ENCODE peak calls at places on chromosomes 12 and 14, in seven cellular contexts. Q is CD14-positive monocyte, H is heart left ventricle, Z is Calu3, J is GM13977, S is stomach, W is Peyer's patch. M is an unnamed sample.

GRCh38 chr12:69388371-69388770 is 28.8 kb downstream of the YEATS4 start:
- DNase-seq in H (no peak), S (no peak), J (peak; percentile 11), W (no peak), Q (no peak), Z (no peak), M (no peak)

GRCh38 chr12:14785568-14785967 is 17.7 kb downstream of the WBP11 start:
- DNase-seq in H (no peak), Z (no peak), J (no peak), Q (no peak), W (no peak), S (no peak), M (no peak)

GRCh38 chr12:9118161-9118560 is 2.4 kb upstream of the A2M start:
- DNase-seq in J (no peak), Q (peak; percentile 91), Z (no peak), S (no peak), W (no peak), H (no peak), M (no peak)

GRCh38 chr12:116697305-116698130 is 40.4 kb downstream of the SPRING1 start:
- DNase-seq in S (peak; percentile 67), W (no peak), H (no peak), Z (peak; percentile 39), J (peak; percentile 57), Q (no peak), M (no peak)

GRCh38 chr12:4292266-4293063 is 18.9 kb downstream of the CCND2 start:
- DNase-seq in Z (no peak), S (no peak), W (no peak), J (no peak), H (no peak), Q (no peak), M (no peak)

GRCh38 chr12:122527478-122527944 is 462 bp downstream of the KNTC1 start:
- DNase-seq in J (no peak), Q (no peak), H (no peak), Z (peak; percentile 22), W (no peak), S (no peak), M (no peak)

GRCh38 chr12:100199347-100200136 is 1.1 kb upstream of the ACTR6 start:
- DNase-seq in Q (no peak), Z (peak; percentile 90), H (peak; percentile 67), J (peak; percentile 86), S (peak; percentile 84), W (peak; percentile 84), M (peak; percentile 31)

GRCh38 chr14:35159742-35160409 is 37.5 kb downstream of the PRORP start:
- DNase-seq in H (no peak), Z (peak; percentile 14), J (no peak), Q (no peak), W (no peak), S (no peak), M (no peak)

GRCh38 chr14:36504805-36505192 is 15.2 kb downstream of the NKX2-1 start:
- DNase-seq in H (no peak), Z (no peak), W (no peak), Q (no peak), S (no peak), J (peak; percentile 16), M (no peak)

GRCh38 chr14:55756563-55756962 is 176.6 kb downstream of the KTN1 start:
- DNase-seq in W (no peak), S (no peak), Z (no peak), Q (no peak), J (no peak), H (no peak), M (no peak)

GRCh38 chr12:18723752-18724151 is 14.1 kb downstream of the PLCZ1 start:
- DNase-seq in Z (peak; percentile 31), H (no peak), S (no peak), Q (no peak), J (no peak), W (no peak), M (no peak)

GRCh38 chr12:47604474-47604873 is 101.4 kb downstream of the RPAP3 start:
- DNase-seq in J (no peak), S (no peak), Z (no peak), W (no peak), H (no peak), Q (no peak), M (no peak)

GRCh38 chr14:83548061-83548839 is 1981.7 kb upstream of the FLRT2 start:
- DNase-seq in S (no peak), Q (no peak), H (no peak), J (no peak), W (no peak), Z (no peak), M (no peak)

GRCh38 chr12:19869413-19869812 is 430.1 kb downstream of the AEBP2 start:
- DNase-seq in J (no peak), S (no peak), Z (no peak), W (no peak), Q (no peak), H (no peak), M (no peak)

GRCh38 chr14:42961509-42961908 is 1354.8 kb downstream of the LRFN5 start:
- DNase-seq in W (no peak), H (no peak), J (no peak), Q (no peak), Z (no peak), S (no peak), M (no peak)

GRCh38 chr12:5494343-5494742 is 62.4 kb downstream of the NTF3 start:
- DNase-seq in H (no peak), Q (no peak), Z (no peak), W (no peak), S (no peak), J (no peak), M (no peak)

GRCh38 chr12:5489760-5490432 is 58.0 kb downstream of the NTF3 start:
- DNase-seq in S (no peak), Q (no peak), W (no peak), Z (no peak), J (no peak), H (no peak), M (no peak)

GRCh38 chr12:5497329-5498058 is 65.6 kb downstream of the NTF3 start:
- DNase-seq in J (no peak), Q (no peak), S (no peak), W (no peak), Z (no peak), H (no peak), M (no peak)

GRCh38 chr12:5492562-5492961 is 60.7 kb downstream of the NTF3 start:
- DNase-seq in J (no peak), S (no peak), W (no peak), Z (no peak), Q (no peak), H (no peak), M (no peak)

GRCh38 chr12:5493018-5493417 is 61.1 kb downstream of the NTF3 start:
- DNase-seq in S (no peak), Q (no peak), H (no peak), W (no peak), Z (no peak), J (no peak), M (no peak)
- TF ChIP-seq CTCF in S (no peak), Q (no peak), H (no peak), W (no peak), Z (no peak), J (no peak), M (no peak)

GRCh38 chr14:94541234-94541975 is 19.8 kb upstream of the SERPINA4 start:
- DNase-seq in H (no peak), Z (no peak), W (no peak), J (no peak), Q (no peak), S (no peak), M (no peak)

GRCh38 chr14:94538070-94538740 is 23.0 kb upstream of the SERPINA4 start:
- DNase-seq in Q (no peak), Z (no peak), S (no peak), W (no peak), J (no peak), H (no peak), M (no peak)

GRCh38 chr14:94542111-94542810 is 19.0 kb upstream of the SERPINA4 start:
- DNase-seq in J (no peak), H (no peak), W (no peak), Z (peak; percentile 29), S (no peak), Q (no peak), M (no peak)

GRCh38 chr14:94539181-94539580 is 22.1 kb upstream of the SERPINA4 start:
- DNase-seq in H (no peak), Z (no peak), J (no peak), W (no peak), Q (no peak), S (no peak), M (no peak)

DNA sequence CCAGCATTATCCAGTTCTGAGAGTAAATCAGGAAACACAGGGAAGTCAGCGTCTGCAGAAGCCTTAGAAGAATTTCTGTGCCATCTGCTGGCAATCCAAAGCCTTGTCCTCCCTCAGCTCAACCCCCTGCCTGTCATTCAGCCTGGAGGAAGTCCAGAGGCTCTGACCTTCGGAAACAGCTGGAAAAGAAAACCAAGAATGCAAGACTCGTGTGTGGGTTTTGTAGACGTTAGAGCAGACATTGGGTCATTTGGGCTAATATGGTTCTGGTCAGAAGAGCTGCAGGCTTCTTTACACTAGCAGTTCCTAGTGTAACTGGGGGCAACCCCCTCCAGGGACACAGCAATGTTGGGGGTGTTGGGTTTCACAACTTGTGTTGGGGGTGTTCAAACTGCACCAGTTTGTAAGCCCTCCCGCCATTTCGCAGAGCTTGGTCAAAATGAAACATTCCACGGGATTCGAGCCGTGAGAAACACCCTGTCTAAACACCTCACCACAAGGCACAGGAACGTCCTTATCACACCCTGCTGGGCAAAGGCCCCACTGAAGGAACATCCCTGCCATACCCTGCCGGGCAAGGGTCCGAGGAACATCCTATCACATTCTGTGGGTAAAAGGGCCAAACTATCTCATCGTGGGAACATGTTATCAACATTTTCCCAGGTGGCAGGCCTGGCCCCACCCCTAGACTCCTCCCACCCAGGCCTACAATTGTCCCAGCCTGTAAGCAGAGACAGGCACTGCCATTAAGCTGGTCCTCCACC is 21.0 kb upstream of the SERPINA4 start:
- DNase-seq in H (no peak), J (no peak), Q (no peak), S (no peak), Z (no peak), W (no peak), M (no peak)
- TF ChIP-seq CTCF in H (no peak), J (no peak), Q (no peak), S (no peak), Z (no peak), W (no peak), M (no peak)

DNA sequence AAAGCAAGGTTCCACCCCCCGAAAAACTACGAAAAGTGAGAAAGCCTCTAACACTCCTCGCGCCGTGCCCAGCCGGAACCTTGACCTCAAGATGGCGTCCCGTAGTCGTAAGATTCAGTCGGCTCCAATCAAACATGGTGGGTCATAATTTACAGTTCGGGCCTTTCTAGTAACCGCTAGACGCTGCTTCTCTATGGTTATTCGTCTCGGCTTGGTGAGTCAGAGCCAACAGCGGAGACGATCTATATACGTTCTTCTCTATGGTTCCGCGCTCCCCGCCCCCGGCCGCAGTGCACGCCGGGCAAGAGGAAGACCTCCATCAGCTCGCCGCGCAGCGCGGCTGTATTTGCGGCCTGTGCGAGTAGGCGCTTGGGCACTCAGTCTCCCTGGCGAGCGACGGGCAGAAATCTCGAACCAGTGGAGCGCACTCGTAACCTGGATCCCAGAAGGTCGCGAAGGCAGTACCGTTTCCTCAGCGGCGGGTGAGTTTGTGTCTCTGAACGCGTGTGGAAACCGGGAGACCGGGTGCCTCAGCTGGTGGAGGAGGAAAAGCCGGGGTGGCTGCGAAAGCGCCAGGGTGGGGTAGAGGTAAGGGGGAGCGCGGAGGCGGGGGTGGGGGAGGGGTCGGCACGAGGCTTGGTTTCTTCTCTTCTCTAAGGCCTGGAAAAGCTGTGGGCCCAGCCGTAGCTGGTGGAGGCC is at the start of gene RBM25:
- DNase-seq in S (peak; percentile 97), J (peak; percentile 95), W (peak; percentile 94), Z (peak; percentile 95), H (peak; percentile 96), Q (peak; percentile 97), M (peak; percentile 86)
- TF ChIP-seq CTCF in S (no peak), J (peak; percentile 13), W (no peak), Z (no peak), H (no peak), Q (no peak), M (no peak)

GRCh38 chr12:124568431-124569374 is 1.3 kb upstream of the NCOR2 start:
- DNase-seq in W (peak; percentile 64), J (peak; percentile 76), Z (peak; percentile 67), H (peak; percentile 85), S (peak; percentile 44), Q (peak; percentile 86), M (no peak)
- TF ChIP-seq CTCF in W (no peak), J (peak; percentile 36), Z (no peak), H (peak; percentile 31), S (no peak), Q (peak; percentile 52), M (no peak)

M was measured in omental fat pad.